ENCODE peak calls at places on chromosomes 7 and 10, in four cellular contexts. J is Peyer's patch, M is HFF-Myc, W is Karpas-422. U is an unnamed sample.
A peak's percentile ranks its signal among the peaks of the same experiment; 100 is the strongest.

GRCh38 chr7:17489987-17490386 is 191.5 kb downstream of the AHR start:
- DNase-seq in J (no peak), M (no peak), W (no peak), U (no peak)

GRCh38 chr7:149719912-149720335 is 53.5 kb downstream of the ZNF467 start:
- DNase-seq in J (no peak), M (no peak), W (no peak), U (no peak)

GRCh38 chr7:108450160-108450559 is 6.1 kb downstream of the NRCAM start:
- DNase-seq in J (no peak), M (no peak), W (no peak), U (no peak)

GRCh38 chr10:77346031-77346430 is 291.6 kb downstream of the KCNMA1 start:
- DNase-seq in J (no peak), M (no peak), W (no peak), U (no peak)

GRCh38 chr10:112583236-112583919 is 136.4 kb downstream of the VTI1A start:
- DNase-seq in J (no peak), M (no peak), W (no peak), U (no peak)

GRCh38 chr10:9096288-9096687 is 1041.8 kb downstream of the GATA3 start:
- DNase-seq in J (no peak), M (no peak), W (no peak), U (no peak)

GRCh38 chr7:100220833-100221718 is 1.3 kb downstream of the PVRIG start:
- DNase-seq in J (no peak), M (no peak), W (peak; percentile 50), U (no peak)

GRCh38 chr7:117809958-117810357 is 63.3 kb downstream of the CTTNBP2 start:
- DNase-seq in J (no peak), M (no peak), W (no peak), U (peak; percentile 4)

GRCh38 chr7:33251261-33251660 is 121.9 kb downstream of the BBS9 start:
- DNase-seq in J (no peak), M (no peak), W (no peak), U (peak; percentile 8)